ENCODE peak calls at places on chromosome 17, in seven cellular contexts. L, I, M, U, J, E and K are unnamed samples.

GRCh38 chr17:76034433-76035185 is 7.5 kb upstream of the EVPL start:
- DNase-seq in L (no peak), I (no peak), M (no peak), U (peak; percentile 13), J (no peak), E (no peak), K (no peak)

GRCh38 chr17:58277726-58278595 is 2.8 kb downstream of the MPO start:
- DNase-seq in L (no peak), I (no peak), M (no peak), U (peak; percentile 81), J (no peak), E (no peak), K (no peak)

GRCh38 chr17:41717408-41718286 is 5.5 kb downstream of the GAST start:
- DNase-seq in L (no peak), I (no peak), M (no peak), U (no peak), J (peak; percentile 55), E (peak; percentile 24), K (peak; percentile 60)

GRCh38 chr17:82665891-82666290 is 17.6 kb upstream of the WDR45B start:
- DNase-seq in L (no peak), I (no peak), M (peak; percentile 33), U (peak; percentile 47), J (no peak), E (no peak), K (no peak)

GRCh38 chr17:4235372-4236279 is 28.2 kb downstream of the ANKFY1 start:
- DNase-seq in L (no peak), I (no peak), M (no peak), U (no peak), J (peak; percentile 52), E (peak; percentile 53), K (no peak)

GRCh38 chr17:79799538-79800324 is 2.9 kb upstream of the CBX8 start:
- DNase-seq in L (no peak), I (no peak), M (no peak), U (peak; percentile 53), J (no peak), E (no peak), K (no peak)

GRCh38 chr17:19334331-19334730 is 28.2 kb downstream of the B9D1 start:
- DNase-seq in L (no peak), I (no peak), M (no peak), U (no peak), J (no peak), E (no peak), K (no peak)

GRCh38 chr17:69314246-69315030 is 12.5 kb downstream of the ABCA5 start:
- DNase-seq in L (no peak), I (no peak), M (no peak), U (no peak), J (no peak), E (no peak), K (no peak)

GRCh38 chr17:1532836-1533602 is 16.6 kb upstream of the INPP5K start:
- DNase-seq in L (no peak), I (no peak), M (no peak), U (peak; percentile 45), J (peak; percentile 10), E (no peak), K (no peak)

GRCh38 chr17:79042421-79043190 is 18.6 kb downstream of the C1QTNF1 start:
- DNase-seq in L (peak; percentile 86), I (peak; percentile 87), M (peak; percentile 59), U (peak; percentile 94), J (peak; percentile 71), E (no peak), K (peak; percentile 75)

GRCh38 chr17:45232514-45233422 is 11.1 kb downstream of the FMNL1 start:
- DNase-seq in L (no peak), I (no peak), M (no peak), U (no peak), J (no peak), E (no peak), K (no peak)

GRCh38 chr17:34095101-34095500 is 160.0 kb upstream of the CCL2 start:
- DNase-seq in L (no peak), I (no peak), M (no peak), U (no peak), J (no peak), E (no peak), K (no peak)

GRCh38 chr17:34099859-34100258 is 155.2 kb upstream of the CCL2 start:
- DNase-seq in L (no peak), I (no peak), M (no peak), U (no peak), J (no peak), E (no peak), K (no peak)

GRCh38 chr17:34098712-34099111 is 156.4 kb upstream of the CCL2 start:
- DNase-seq in L (no peak), I (no peak), M (no peak), U (no peak), J (peak; percentile 5), E (no peak), K (no peak)
- TF ChIP-seq CTCF in L (no peak), I (no peak), M (no peak), U (no peak), J (no peak), E (no peak), K (no peak)

GRCh38 chr17:80940171-80941123 is 51.2 kb upstream of the CHMP6 start:
- DNase-seq in L (no peak), I (no peak), M (no peak), U (no peak), J (no peak), E (no peak), K (no peak)
- H3K27ac ChIP-seq in L (no peak overlapping the region), I (no peak overlapping the region), M (no peak overlapping the region), U (no peak overlapping the region), J (no peak overlapping the region), E (no peak overlapping the region), K (peak overlapping the region; percentile 55)

GRCh38 chr17:66191607-66192377 is at the start of gene CEP112:
- DNase-seq in L (peak; percentile 77), I (peak; percentile 76), M (peak; percentile 75), U (peak; percentile 91), J (peak; percentile 86), E (peak; percentile 72), K (peak; percentile 61)
- TF ChIP-seq CTCF in L (no peak), I (no peak), M (no peak), U (no peak), J (no peak), E (no peak), K (no peak)

GRCh38 chr17:7842380-7842949 is 8.4 kb downstream of the KDM6B start:
- DNase-seq in L (peak; percentile 74), I (peak; percentile 77), M (peak; percentile 62), U (peak; percentile 94), J (peak; percentile 89), E (peak; percentile 97), K (no peak)

GRCh38 chr17:7840875-7841274 is 6.9 kb downstream of the KDM6B start:
- DNase-seq in L (no peak), I (no peak), M (no peak), U (no peak), J (no peak), E (no peak), K (no peak)

GRCh38 chr17:7841309-7841621 is 7.2 kb downstream of the KDM6B start:
- DNase-seq in L (no peak), I (no peak), M (no peak), U (no peak), J (no peak), E (no peak), K (no peak)

GRCh38 chr17:7842950-7843535 is 9.0 kb downstream of the KDM6B start:
- DNase-seq in L (peak; percentile 76), I (peak; percentile 72), M (no peak), U (peak; percentile 89), J (peak; percentile 93), E (peak; percentile 93), K (no peak)

GRCh38 chr17:7841622-7842379 is 7.8 kb downstream of the KDM6B start:
- DNase-seq in L (peak; percentile 94), I (peak; percentile 91), M (peak; percentile 91), U (peak; percentile 97), J (peak; percentile 94), E (peak; percentile 91), K (peak; percentile 84)
- H3K27ac ChIP-seq in L (peak overlapping the region; percentile 93), I (peak overlapping the region; percentile 98), M (peak overlapping the region; percentile 99), U (peak overlapping the region; percentile 99), J (peak overlapping the region; percentile 94), E (peak overlapping the region; percentile 100), K (peak overlapping the region; percentile 94)

GRCh38 chr17:63102034-63102433 is 136.0 kb downstream of the TANC2 start:
- DNase-seq in L (no peak), I (no peak), M (no peak), U (no peak), J (no peak), E (no peak), K (no peak)
- TF ChIP-seq CTCF in L (no peak), I (no peak), M (no peak), U (no peak), J (no peak), E (no peak), K (no peak)

DNA sequence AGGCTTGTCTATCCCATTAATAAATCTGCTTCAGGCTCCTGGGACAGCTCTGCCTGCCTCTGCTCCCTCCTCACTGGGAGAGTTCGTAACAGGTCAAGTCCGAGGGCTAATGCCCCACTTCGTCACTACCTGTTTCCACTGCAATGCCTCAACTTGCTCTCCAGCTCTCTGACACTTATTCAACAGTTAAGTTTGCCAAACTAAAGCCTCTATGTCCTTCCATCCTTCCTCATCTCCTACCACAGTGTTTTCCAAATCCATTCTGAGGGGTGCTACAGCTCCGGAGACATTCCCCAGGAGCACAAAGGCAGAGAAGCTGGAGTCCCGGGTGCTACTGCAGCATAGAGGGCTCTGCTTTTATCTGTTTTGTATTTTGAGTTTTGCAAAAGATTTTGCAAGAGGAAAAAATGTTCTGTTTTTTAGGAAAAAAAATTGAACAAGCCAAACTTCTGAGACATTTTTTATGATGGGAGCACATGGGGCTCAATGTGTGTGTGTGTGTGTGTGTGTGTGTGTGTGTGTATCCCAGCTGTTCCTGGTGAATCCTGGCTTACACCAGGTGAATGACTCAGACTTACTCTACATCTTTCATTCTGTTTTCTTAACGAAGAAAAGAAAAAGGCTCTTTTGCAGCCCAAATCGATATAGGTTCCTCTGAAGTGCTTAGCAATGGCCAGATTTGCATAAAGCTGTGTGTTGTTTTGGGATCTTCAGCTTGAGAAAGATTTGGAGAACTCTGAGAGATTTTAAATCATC is 46.1 kb upstream of the MYOCD start:
- DNase-seq in L (no peak), I (no peak), M (no peak), U (no peak), J (no peak), E (peak; percentile 75), K (no peak)
- H3K27ac ChIP-seq in L (no peak overlapping the region), I (no peak overlapping the region), M (no peak overlapping the region), U (no peak overlapping the region), J (peak overlapping the region; percentile 44), E (peak overlapping the region; percentile 22), K (no peak overlapping the region)